ENCODE peak calls at places on chromosomes 16 and 17, in four cellular contexts. One of them, this sample, is unnamed.

GRCh38 chr17:62093188-62094155 is 28.4 kb upstream of the MED13 start:
- DNase-seq in K562: no peak
- DNase-seq in H1: no peak
- DNase-seq in GM12891: peak
- DNase-seq in this sample: peak

GRCh38 chr17:52790359-52790955 is 631.9 kb upstream of the CA10 start:
- DNase-seq in K562: no peak
- DNase-seq in H1: no peak
- DNase-seq in GM12891: no peak
- DNase-seq in this sample: no peak

GRCh38 chr16:75304521-75305363 is 53.3 kb upstream of the BCAR1 start:
- DNase-seq in K562: peak
- DNase-seq in H1: no peak
- DNase-seq in GM12891: no peak
- DNase-seq in this sample: no peak

GRCh38 chr17:74943808-74944522 is 8.3 kb downstream of the OTOP3 start:
- DNase-seq in K562: no peak
- DNase-seq in H1: no peak
- DNase-seq in GM12891: no peak
- DNase-seq in this sample: no peak

GRCh38 chr17:59378621-59379194 is 47.3 kb downstream of the YPEL2 start:
- DNase-seq in K562: no peak
- DNase-seq in H1: no peak
- DNase-seq in GM12891: no peak
- DNase-seq in this sample: no peak

GRCh38 chr16:21301168-21301894 is 23.2 kb upstream of the CRYM start:
- DNase-seq in K562: peak
- DNase-seq in H1: peak
- DNase-seq in GM12891: peak
- DNase-seq in this sample: peak

GRCh38 chr16:73057369-73058210 is 9.7 kb upstream of the ZFHX3 start:
- DNase-seq in K562: peak
- DNase-seq in H1: no peak
- DNase-seq in GM12891: no peak
- DNase-seq in this sample: no peak

GRCh38 chr16:84281077-84281476 is 13.6 kb upstream of the WFDC1 start:
- DNase-seq in K562: peak
- DNase-seq in H1: no peak
- DNase-seq in GM12891: no peak
- DNase-seq in this sample: no peak

GRCh38 chr16:85447657-85448313 is 165.3 kb upstream of the GSE1 start:
- DNase-seq in K562: no peak
- DNase-seq in H1: no peak
- DNase-seq in GM12891: no peak
- DNase-seq in this sample: no peak

GRCh38 chr17:2302740-2303277 is 776 bp downstream of the SMG6 start:
- DNase-seq in K562: no peak
- DNase-seq in H1: no peak
- DNase-seq in GM12891: no peak
- DNase-seq in this sample: no peak

GRCh38 chr16:15865742-15866141 is 8.9 kb upstream of the MYH11 start:
- DNase-seq in K562: no peak
- DNase-seq in H1: no peak
- DNase-seq in GM12891: no peak
- DNase-seq in this sample: no peak

GRCh38 chr16:9465150-9465549 is 373.7 kb downstream of the HAPSTR1 start:
- DNase-seq in K562: no peak
- DNase-seq in H1: no peak
- DNase-seq in GM12891: no peak
- DNase-seq in this sample: no peak

GRCh38 chr16:9458816-9459215 is 367.4 kb downstream of the HAPSTR1 start:
- DNase-seq in K562: no peak
- DNase-seq in H1: no peak
- DNase-seq in GM12891: no peak
- DNase-seq in this sample: no peak

DNA sequence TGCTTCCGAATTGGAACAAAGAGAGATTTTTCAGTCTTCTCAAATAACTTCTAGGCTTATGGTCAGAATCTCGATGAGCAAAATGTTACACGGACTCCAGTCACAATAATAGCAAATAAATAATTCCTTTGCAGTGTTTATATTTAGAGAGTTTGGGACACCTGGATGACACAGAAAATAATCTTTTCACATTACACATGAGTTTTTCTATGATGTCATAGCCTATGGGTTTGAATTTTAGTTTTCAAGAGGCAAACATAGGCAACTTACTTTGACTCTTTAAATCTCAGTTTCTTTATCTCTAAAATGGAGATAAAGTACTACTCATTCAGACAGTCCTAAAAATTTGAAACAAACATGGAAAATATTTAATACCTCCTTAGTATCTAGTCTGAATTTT is 372.0 kb downstream of the HAPSTR1 start:
- DNase-seq in K562: no peak
- DNase-seq in H1: no peak
- DNase-seq in GM12891: no peak
- DNase-seq in this sample: no peak
- TF ChIP-seq POLR2A in K562: no peak
- TF ChIP-seq POLR2A in H1: no peak
- TF ChIP-seq POLR2A in GM12891: no peak
- TF ChIP-seq POLR2A in this sample: no peak

GRCh38 chr16:10883004-10883403 is 6.0 kb downstream of the CIITA start:
- DNase-seq in K562: no peak
- DNase-seq in H1: no peak
- DNase-seq in GM12891: no peak
- DNase-seq in this sample: no peak

GRCh38 chr16:10881479-10882030 is 4.6 kb downstream of the CIITA start:
- DNase-seq in K562: no peak
- DNase-seq in H1: no peak
- DNase-seq in GM12891: no peak
- DNase-seq in this sample: no peak

GRCh38 chr16:10888320-10888937 is 11.4 kb downstream of the CIITA start:
- DNase-seq in K562: no peak
- DNase-seq in H1: no peak
- DNase-seq in GM12891: no peak
- DNase-seq in this sample: no peak

GRCh38 chr16:10886739-10887269 is 9.8 kb downstream of the CIITA start:
- DNase-seq in K562: peak
- DNase-seq in H1: no peak
- DNase-seq in GM12891: no peak
- DNase-seq in this sample: no peak

DNA sequence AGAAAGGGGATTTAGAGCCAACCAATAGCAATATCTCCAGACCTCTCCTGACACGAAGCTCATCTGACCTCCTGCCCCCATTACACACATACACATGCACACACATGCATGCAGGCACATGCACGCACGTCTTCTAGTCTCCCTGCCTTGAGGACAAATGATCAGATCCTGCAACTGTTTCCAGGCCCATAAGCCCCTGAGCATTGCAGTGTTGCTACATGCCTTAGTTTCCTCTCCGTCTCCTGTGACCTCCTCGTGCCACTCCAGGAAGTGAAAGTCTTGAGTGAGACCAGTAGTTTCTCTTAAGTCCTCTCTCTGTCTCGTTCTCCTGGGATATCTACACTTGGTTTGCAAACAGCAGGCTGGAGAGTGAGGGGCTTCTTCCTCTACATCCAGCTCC is 8.2 kb downstream of the CIITA start:
- DNase-seq in K562: no peak
- DNase-seq in H1: no peak
- DNase-seq in GM12891: no peak
- DNase-seq in this sample: no peak
- TF ChIP-seq POLR2AphosphoS5 in K562: no peak
- TF ChIP-seq POLR2AphosphoS5 in H1: no peak
- TF ChIP-seq POLR2AphosphoS5 in GM12891: no peak
- TF ChIP-seq POLR2AphosphoS5 in this sample: peak

GRCh38 chr17:36673637-36674277 is 72.4 kb downstream of the MRM1 start:
- DNase-seq in K562: no peak
- DNase-seq in H1: no peak
- DNase-seq in GM12891: no peak
- DNase-seq in this sample: no peak

GRCh38 chr17:36673068-36673467 is 71.7 kb downstream of the MRM1 start:
- DNase-seq in K562: peak
- DNase-seq in H1: no peak
- DNase-seq in GM12891: no peak
- DNase-seq in this sample: no peak

GRCh38 chr17:36675250-36675649 is 73.9 kb downstream of the MRM1 start:
- DNase-seq in K562: no peak
- DNase-seq in H1: no peak
- DNase-seq in GM12891: no peak
- DNase-seq in this sample: no peak

GRCh38 chr17:36675786-36676185 is 74.4 kb downstream of the MRM1 start:
- DNase-seq in K562: no peak
- DNase-seq in H1: no peak
- DNase-seq in GM12891: no peak
- DNase-seq in this sample: no peak

DNA sequence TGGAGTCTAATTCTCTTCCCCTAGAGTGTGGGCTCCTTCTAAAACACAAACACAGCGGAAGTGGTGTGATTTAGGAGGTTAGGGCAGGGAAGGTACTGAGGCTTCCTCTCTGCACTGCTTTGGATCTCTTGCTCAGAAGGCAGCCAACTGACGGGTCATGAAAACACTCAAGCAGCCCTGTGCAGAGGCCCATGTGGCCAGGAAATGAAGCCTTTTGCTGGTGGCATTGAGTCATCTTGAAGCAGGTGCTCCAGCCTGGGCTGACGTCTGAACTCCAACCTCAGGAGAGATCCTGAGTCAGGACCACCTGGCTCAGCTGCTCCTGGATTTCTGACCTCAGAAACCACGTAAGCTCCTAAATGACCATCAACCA is 72.9 kb downstream of the MRM1 start:
- DNase-seq in K562: no peak
- DNase-seq in H1: no peak
- DNase-seq in GM12891: no peak
- DNase-seq in this sample: no peak
- TF ChIP-seq TAF1 in K562: no peak
- TF ChIP-seq TAF1 in H1: no peak
- TF ChIP-seq TAF1 in GM12891: no peak
- TF ChIP-seq TAF1 in this sample: no peak

GRCh38 chr16:57110937-57111336 is 18.6 kb downstream of the CPNE2 start:
- DNase-seq in K562: no peak
- DNase-seq in H1: no peak
- DNase-seq in GM12891: no peak
- DNase-seq in this sample: no peak

GRCh38 chr16:57107324-57107922 is 15.0 kb downstream of the CPNE2 start:
- DNase-seq in K562: no peak
- DNase-seq in H1: no peak
- DNase-seq in GM12891: no peak
- DNase-seq in this sample: no peak

GRCh38 chr16:57106767-57107166 is 14.4 kb downstream of the CPNE2 start:
- DNase-seq in K562: no peak
- DNase-seq in H1: no peak
- DNase-seq in GM12891: no peak
- DNase-seq in this sample: no peak

GRCh38 chr16:57109500-57110105 is 17.2 kb downstream of the CPNE2 start:
- DNase-seq in K562: no peak
- DNase-seq in H1: no peak
- DNase-seq in GM12891: no peak
- DNase-seq in this sample: no peak

DNA sequence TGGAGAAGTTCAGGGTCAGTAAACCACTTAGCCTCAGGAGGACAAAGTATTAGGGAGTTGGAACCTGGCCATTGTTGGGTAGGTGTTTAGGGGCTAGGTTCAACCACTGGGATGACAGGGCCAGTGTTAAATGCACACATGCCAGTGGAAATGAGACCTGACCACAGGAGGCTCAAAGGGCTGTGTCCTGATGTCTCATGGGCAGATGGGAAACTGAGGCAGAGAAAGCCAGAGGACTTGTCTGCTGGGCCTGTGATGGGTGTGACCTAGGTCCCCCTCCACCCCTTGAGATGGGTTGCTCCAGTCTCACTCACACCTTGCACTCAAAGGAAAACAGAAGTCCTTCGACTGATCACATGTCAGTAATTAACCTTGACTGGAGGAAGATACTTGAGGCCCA is 16.0 kb downstream of the CPNE2 start:
- DNase-seq in K562: no peak
- DNase-seq in H1: no peak
- DNase-seq in GM12891: no peak
- DNase-seq in this sample: no peak
- TF ChIP-seq POLR2A in K562: no peak
- TF ChIP-seq POLR2A in H1: no peak
- TF ChIP-seq POLR2A in GM12891: no peak
- TF ChIP-seq POLR2A in this sample: no peak

DNA sequence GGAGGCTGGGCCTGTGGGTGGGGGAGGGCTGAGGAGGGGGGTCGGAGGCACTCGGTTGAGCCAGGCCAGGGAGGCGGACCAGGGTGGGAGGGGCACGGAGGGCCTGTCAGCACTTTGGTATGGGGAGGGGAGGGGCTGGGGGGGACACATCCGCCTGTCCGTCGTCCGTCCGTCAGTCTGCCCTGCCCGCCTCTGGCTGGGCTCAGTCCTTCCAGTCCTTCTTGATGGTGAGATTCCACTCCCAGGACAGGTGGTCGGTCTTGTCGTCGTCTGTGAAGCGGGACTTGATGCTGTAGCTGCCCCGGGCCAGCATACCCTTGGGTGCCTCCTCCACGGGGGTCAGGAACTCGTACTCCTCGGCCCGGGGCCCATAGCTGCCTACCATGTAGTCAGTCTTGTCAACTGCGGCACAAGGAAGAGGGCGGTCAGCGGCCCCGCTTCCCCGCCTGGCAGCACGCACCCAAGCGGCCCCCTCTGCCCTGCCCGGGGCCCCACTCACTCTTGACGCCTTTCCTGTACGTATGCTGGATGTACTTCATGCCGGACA is 2.4 kb downstream of the ARHGDIA start:
- DNase-seq in K562: peak
- DNase-seq in H1: no peak
- DNase-seq in GM12891: no peak
- DNase-seq in this sample: peak
- TF ChIP-seq POLR2AphosphoS5 in K562: no peak
- TF ChIP-seq POLR2AphosphoS5 in H1: peak
- TF ChIP-seq POLR2AphosphoS5 in GM12891: no peak
- TF ChIP-seq POLR2AphosphoS5 in this sample: no peak

GRCh38 chr17:82241926-82242697 is 13.3 kb downstream of the SLC16A3 start:
- DNase-seq in K562: peak
- DNase-seq in H1: no peak
- DNase-seq in GM12891: no peak
- DNase-seq in this sample: no peak
- TF ChIP-seq TAF1 in K562: no peak
- TF ChIP-seq TAF1 in H1: no peak
- TF ChIP-seq TAF1 in GM12891: no peak
- TF ChIP-seq TAF1 in this sample: no peak

DNA sequence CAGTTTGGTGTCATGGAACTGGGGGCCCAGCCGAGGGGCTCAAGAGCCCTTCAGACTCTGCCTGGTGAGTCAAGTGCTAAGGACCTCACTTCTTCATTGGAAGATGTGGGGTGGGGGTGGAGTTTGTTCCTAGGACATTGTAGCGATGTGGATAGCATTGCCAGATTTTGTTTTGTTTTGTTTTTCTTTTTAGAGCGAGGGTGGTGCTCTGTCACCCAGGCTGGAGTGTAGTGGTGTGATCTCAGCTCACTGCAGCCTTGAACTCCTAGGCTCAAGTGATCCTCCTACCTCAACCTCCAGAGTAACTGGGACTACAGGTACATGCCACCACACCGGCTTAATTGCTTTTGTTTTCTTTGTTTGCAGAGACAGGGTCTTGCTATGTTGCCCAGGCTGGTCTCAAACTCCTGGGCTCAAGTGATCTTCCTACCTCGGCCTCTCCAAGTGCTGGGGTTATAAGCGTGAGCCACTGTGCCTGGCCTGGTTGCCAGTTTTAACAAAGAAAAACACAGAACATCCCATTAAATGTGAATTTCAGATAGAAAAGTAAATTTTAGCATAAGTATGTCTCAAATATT is 3.0 kb upstream of the TMEM92 start:
- DNase-seq in K562: no peak
- DNase-seq in H1: no peak
- DNase-seq in GM12891: no peak
- DNase-seq in this sample: peak
- TF ChIP-seq POLR2A in K562: no peak
- TF ChIP-seq POLR2A in H1: no peak
- TF ChIP-seq POLR2A in GM12891: no peak
- TF ChIP-seq POLR2A in this sample: no peak